ENCODE peak calls at places on chromosomes 7 and 10, in eight cellular contexts. I is dorsolateral prefrontal cortex; K is CD8-positive, alpha-beta T cell; M is left lung; A is HCT116; Q is spleen; B is mesenchymal stem cell; W is neural progenitor cell. C is an unnamed sample.

GRCh38 chr7:14717711-14718304 is 184.7 kb downstream of the DGKB start:
- DNase-seq in I (no peak), K (no peak), M (no peak), A (no peak), Q (no peak), B (peak), W (peak), C (peak)

GRCh38 chr10:49365675-49366415 is 30.0 kb downstream of the DRGX start:
- DNase-seq in I (no peak), K (no peak), M (no peak), A (no peak), Q (no peak), B (no peak), W (peak), C (peak)

GRCh38 chr7:45978010-45978681 is 57.1 kb upstream of the IGFBP3 start:
- DNase-seq in I (peak), K (no peak), M (peak), A (peak), Q (no peak), B (peak), W (peak), C (peak)

GRCh38 chr10:104223304-104223703 is 8.9 kb downstream of the CFAP43 start:
- DNase-seq in I (no peak), K (no peak), M (no peak), A (no peak), Q (no peak), B (no peak), W (no peak), C (no peak)

GRCh38 chr7:44176486-44176885 is 12.8 kb downstream of the GCK start:
- DNase-seq in I (no peak), K (no peak), M (no peak), A (no peak), Q (no peak), B (no peak), W (no peak), C (no peak)

GRCh38 chr7:81499262-81500116 is 270.4 kb downstream of the HGF start:
- DNase-seq in I (no peak), K (no peak), M (no peak), A (peak), Q (no peak), B (peak), W (peak), C (peak)

GRCh38 chr10:77791506-77791905 is 135.0 kb downstream of the DLG5 start:
- DNase-seq in I (peak), K (no peak), M (no peak), A (no peak), Q (no peak), B (no peak), W (no peak), C (no peak)

GRCh38 chr7:5420108-5420840 is 3.4 kb downstream of the TNRC18 start:
- DNase-seq in I (peak), K (no peak), M (no peak), A (no peak), Q (peak), B (no peak), W (peak), C (no peak)

GRCh38 chr10:130511801-130512200 is 375.6 kb downstream of the GLRX3 start:
- DNase-seq in I (no peak), K (no peak), M (no peak), A (no peak), Q (no peak), B (no peak), W (no peak), C (no peak)

GRCh38 chr10:33421789-33422188 is 87.3 kb upstream of the NRP1 start:
- DNase-seq in I (no peak), K (no peak), M (no peak), A (no peak), Q (no peak), B (peak), W (no peak), C (peak)

GRCh38 chr7:23467731-23468720 is 2.3 kb downstream of the IGF2BP3 start:
- DNase-seq in I (no peak), K (no peak), M (no peak), A (no peak), Q (peak), B (peak), W (peak), C (peak)

GRCh38 chr10:86389441-86390193 is 23.0 kb upstream of the GRID1 start:
- DNase-seq in I (no peak), K (no peak), M (no peak), A (no peak), Q (no peak), B (peak), W (peak), C (peak)

GRCh38 chr7:97026705-97027426 is 2.2 kb upstream of the DLX5 start:
- DNase-seq in I (no peak), K (no peak), M (no peak), A (no peak), Q (no peak), B (no peak), W (peak), C (no peak)

GRCh38 chr7:78702770-78703169 is 750.7 kb downstream of the MAGI2 start:
- DNase-seq in I (no peak), K (no peak), M (no peak), A (no peak), Q (no peak), B (peak), W (no peak), C (no peak)

GRCh38 chr10:62560207-62560819 is 186.1 kb downstream of the ZNF365 start:
- DNase-seq in I (no peak), K (no peak), M (no peak), A (no peak), Q (no peak), B (peak), W (no peak), C (peak)

GRCh38 chr10:13347235-13348156 is 597 bp downstream of the SEPHS1 start:
- DNase-seq in I (peak), K (peak), M (peak), A (peak), Q (peak), B (peak), W (peak), C (peak)

GRCh38 chr7:128692623-128693270 is 20.7 kb downstream of the GARIN1A start:
- DNase-seq in I (no peak), K (no peak), M (no peak), A (no peak), Q (no peak), B (no peak), W (no peak), C (no peak)

GRCh38 chr10:116828121-116828520 is 21.2 kb upstream of the ENO4 start:
- DNase-seq in I (no peak), K (no peak), M (no peak), A (no peak), Q (no peak), B (no peak), W (no peak), C (no peak)

GRCh38 chr10:105183506-105183905 is 542.4 kb downstream of the SORCS3 start:
- DNase-seq in I (no peak), K (no peak), M (no peak), A (no peak), Q (no peak), B (no peak), W (peak), C (no peak)

GRCh38 chr7:151123485-151124204 is 37.4 kb downstream of the AGAP3 start:
- DNase-seq in I (peak), K (peak), M (peak), A (peak), Q (peak), B (peak), W (peak), C (peak)

GRCh38 chr7:66119502-66119901 is 4.9 kb downstream of the CRCP start:
- DNase-seq in I (no peak), K (no peak), M (no peak), A (no peak), Q (no peak), B (no peak), W (no peak), C (no peak)

GRCh38 chr7:66114743-66115727 is at the start of gene CRCP:
- DNase-seq in I (peak), K (peak), M (peak), A (no peak), Q (peak), B (peak), W (peak), C (peak)

DNA sequence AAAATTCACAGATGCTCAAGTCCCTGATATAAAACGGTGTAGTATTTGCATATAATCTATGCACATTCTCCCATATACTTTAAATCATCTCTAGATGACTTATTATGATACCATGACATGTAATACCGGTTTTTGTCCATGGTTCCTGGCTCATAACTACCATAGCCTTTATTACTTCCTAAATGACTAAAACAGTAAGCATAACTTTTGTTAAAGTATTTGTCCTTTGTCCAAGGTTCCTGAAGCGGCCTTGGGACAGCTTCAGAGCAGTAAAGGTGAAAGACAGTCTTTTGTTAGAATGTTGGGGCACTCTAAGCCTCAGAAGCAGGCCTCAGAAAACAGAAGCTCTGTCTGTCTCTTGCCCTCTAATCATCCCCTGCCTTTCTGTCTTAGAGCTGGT is 4.0 kb downstream of the CRCP start:
- DNase-seq in I (no peak), K (no peak), M (peak), A (no peak), Q (no peak), B (no peak), W (no peak), C (no peak)
- H3K27ac ChIP-seq in I (no peak), K (no peak), M (no peak), A (no peak), Q (peak), B (no peak), W (no peak), C (peak)

GRCh38 chr10:110510730-110511129 is 13.0 kb downstream of the DUSP5 start:
- DNase-seq in I (no peak), K (no peak), M (no peak), A (no peak), Q (no peak), B (no peak), W (no peak), C (no peak)
- H3K27ac ChIP-seq in I (no peak), K (no peak), M (no peak), A (no peak), Q (no peak), B (no peak), W (no peak), C (no peak)

GRCh38 chr10:43386549-43386948 is 15.1 kb downstream of the FXYD4 start:
- DNase-seq in I (no peak), K (no peak), M (peak), A (no peak), Q (peak), B (no peak), W (no peak), C (no peak)
- H3K27ac ChIP-seq in I (no peak), K (no peak), M (no peak), A (no peak), Q (no peak), B (no peak), W (no peak), C (peak)

GRCh38 chr7:155326385-155326784 is 28.7 kb downstream of the INSIG1 start:
- DNase-seq in I (no peak), K (no peak), M (no peak), A (no peak), Q (no peak), B (no peak), W (no peak), C (no peak)
- H3K27ac ChIP-seq in I (no peak), K (no peak), M (no peak), A (no peak), Q (no peak), B (no peak), W (no peak), C (no peak)